ENCODE peak calls at places on chromosomes 12 and 14, in eight cellular contexts. One of them, this sample, is unnamed.

GRCh38 chr14:98957211-98958047 is 314.6 kb downstream of the BCL11B start:
- DNase-seq in PC-3: no peak
- DNase-seq in GM23248: peak; percentile 91
- DNase-seq in neural progenitor cell: no peak
- DNase-seq in MM.1S: no peak
- DNase-seq in hepatocyte: peak; percentile 70
- DNase-seq in HCT116: no peak
- DNase-seq in SK-N-SH: no peak
- DNase-seq in this sample: no peak

GRCh38 chr12:47377414-47378221 is 297.9 kb upstream of the AMIGO2 start:
- DNase-seq in PC-3: peak; percentile 78
- DNase-seq in GM23248: peak; percentile 99
- DNase-seq in neural progenitor cell: no peak
- DNase-seq in MM.1S: no peak
- DNase-seq in hepatocyte: peak; percentile 78
- DNase-seq in HCT116: no peak
- DNase-seq in SK-N-SH: no peak
- DNase-seq in this sample: no peak

GRCh38 chr14:59461891-59462290 is 3.3 kb downstream of the GPR135 start:
- DNase-seq in PC-3: no peak
- DNase-seq in GM23248: no peak
- DNase-seq in neural progenitor cell: no peak
- DNase-seq in MM.1S: no peak
- DNase-seq in hepatocyte: no peak
- DNase-seq in HCT116: no peak
- DNase-seq in SK-N-SH: no peak
- DNase-seq in this sample: no peak

GRCh38 chr12:38175538-38175937 is 141.0 kb upstream of the ALG10B start:
- DNase-seq in PC-3: peak; percentile 73
- DNase-seq in GM23248: no peak
- DNase-seq in neural progenitor cell: no peak
- DNase-seq in MM.1S: no peak
- DNase-seq in hepatocyte: no peak
- DNase-seq in HCT116: no peak
- DNase-seq in SK-N-SH: no peak
- DNase-seq in this sample: no peak

GRCh38 chr12:94244165-94245133 is 96.1 kb downstream of the PLXNC1 start:
- DNase-seq in PC-3: no peak
- DNase-seq in GM23248: no peak
- DNase-seq in neural progenitor cell: no peak
- DNase-seq in MM.1S: no peak
- DNase-seq in hepatocyte: no peak
- DNase-seq in HCT116: no peak
- DNase-seq in SK-N-SH: no peak
- DNase-seq in this sample: no peak

GRCh38 chr14:96094656-96095055 is 55.5 kb downstream of the C14orf132 start:
- DNase-seq in PC-3: no peak
- DNase-seq in GM23248: no peak
- DNase-seq in neural progenitor cell: no peak
- DNase-seq in MM.1S: no peak
- DNase-seq in hepatocyte: no peak
- DNase-seq in HCT116: no peak
- DNase-seq in SK-N-SH: no peak
- DNase-seq in this sample: no peak

GRCh38 chr12:110107369-110108281 is 16.5 kb upstream of the IFT81 start:
- DNase-seq in PC-3: peak; percentile 31
- DNase-seq in GM23248: peak; percentile 93
- DNase-seq in neural progenitor cell: no peak
- DNase-seq in MM.1S: no peak
- DNase-seq in hepatocyte: peak; percentile 46
- DNase-seq in HCT116: no peak
- DNase-seq in SK-N-SH: no peak
- DNase-seq in this sample: no peak

GRCh38 chr14:69675877-69676416 is 64.6 kb downstream of the SUSD6 start:
- DNase-seq in PC-3: no peak
- DNase-seq in GM23248: no peak
- DNase-seq in neural progenitor cell: no peak
- DNase-seq in MM.1S: no peak
- DNase-seq in hepatocyte: no peak
- DNase-seq in HCT116: no peak
- DNase-seq in SK-N-SH: no peak
- DNase-seq in this sample: no peak

GRCh38 chr14:21097616-21098133 is 780 bp downstream of the ZNF219 start:
- DNase-seq in PC-3: no peak
- DNase-seq in GM23248: no peak
- DNase-seq in neural progenitor cell: peak; percentile 85
- DNase-seq in MM.1S: no peak
- DNase-seq in hepatocyte: peak; percentile 65
- DNase-seq in HCT116: no peak
- DNase-seq in SK-N-SH: no peak
- DNase-seq in this sample: peak; percentile 84

GRCh38 chr14:22476005-22476751 is 112.8 kb downstream of the DAD1 start:
- DNase-seq in PC-3: no peak
- DNase-seq in GM23248: no peak
- DNase-seq in neural progenitor cell: no peak
- DNase-seq in MM.1S: no peak
- DNase-seq in hepatocyte: no peak
- DNase-seq in HCT116: no peak
- DNase-seq in SK-N-SH: no peak
- DNase-seq in this sample: peak; percentile 21

GRCh38 chr14:65071544-65071943 is 30.8 kb downstream of the MAX start:
- DNase-seq in PC-3: no peak
- DNase-seq in GM23248: no peak
- DNase-seq in neural progenitor cell: no peak
- DNase-seq in MM.1S: no peak
- DNase-seq in hepatocyte: no peak
- DNase-seq in HCT116: no peak
- DNase-seq in SK-N-SH: no peak
- DNase-seq in this sample: no peak

GRCh38 chr12:46452061-46452615 is 79.6 kb upstream of the SLC38A2 start:
- DNase-seq in PC-3: peak; percentile 63
- DNase-seq in GM23248: peak; percentile 60
- DNase-seq in neural progenitor cell: no peak
- DNase-seq in MM.1S: no peak
- DNase-seq in hepatocyte: no peak
- DNase-seq in HCT116: peak; percentile 73
- DNase-seq in SK-N-SH: no peak
- DNase-seq in this sample: no peak

GRCh38 chr12:91072931-91073330 is 15.1 kb upstream of the KERA start:
- DNase-seq in PC-3: peak; percentile 28
- DNase-seq in GM23248: no peak
- DNase-seq in neural progenitor cell: no peak
- DNase-seq in MM.1S: no peak
- DNase-seq in hepatocyte: no peak
- DNase-seq in HCT116: no peak
- DNase-seq in SK-N-SH: no peak
- DNase-seq in this sample: no peak

GRCh38 chr12:110578522-110579238 is 4.4 kb downstream of the PPTC7 start:
- DNase-seq in PC-3: no peak
- DNase-seq in GM23248: no peak
- DNase-seq in neural progenitor cell: no peak
- DNase-seq in MM.1S: no peak
- DNase-seq in hepatocyte: no peak
- DNase-seq in HCT116: peak; percentile 88
- DNase-seq in SK-N-SH: no peak
- DNase-seq in this sample: no peak

GRCh38 chr12:2341871-2342270 is 289.1 kb downstream of the CACNA1C start:
- DNase-seq in PC-3: peak; percentile 38
- DNase-seq in GM23248: peak; percentile 87
- DNase-seq in neural progenitor cell: no peak
- DNase-seq in MM.1S: no peak
- DNase-seq in hepatocyte: no peak
- DNase-seq in HCT116: no peak
- DNase-seq in SK-N-SH: no peak
- DNase-seq in this sample: no peak

GRCh38 chr14:90677484-90678045 is 138.7 kb downstream of the TTC7B start:
- DNase-seq in PC-3: peak; percentile 79
- DNase-seq in GM23248: peak; percentile 77
- DNase-seq in neural progenitor cell: no peak
- DNase-seq in MM.1S: no peak
- DNase-seq in hepatocyte: peak; percentile 30
- DNase-seq in HCT116: no peak
- DNase-seq in SK-N-SH: no peak
- DNase-seq in this sample: no peak

GRCh38 chr12:131499160-131499863 is 211.6 kb upstream of the SFSWAP start:
- DNase-seq in PC-3: no peak
- DNase-seq in GM23248: peak; percentile 16
- DNase-seq in neural progenitor cell: no peak
- DNase-seq in MM.1S: no peak
- DNase-seq in hepatocyte: peak; percentile 22
- DNase-seq in HCT116: no peak
- DNase-seq in SK-N-SH: no peak
- DNase-seq in this sample: no peak

GRCh38 chr12:23585156-23585781 is 364.2 kb downstream of the SOX5 start:
- DNase-seq in PC-3: no peak
- DNase-seq in GM23248: no peak
- DNase-seq in neural progenitor cell: peak; percentile 6
- DNase-seq in MM.1S: no peak
- DNase-seq in hepatocyte: no peak
- DNase-seq in HCT116: no peak
- DNase-seq in SK-N-SH: no peak
- DNase-seq in this sample: peak; percentile 58

GRCh38 chr14:28666961-28667360 is 99.6 kb upstream of the FOXG1 start:
- DNase-seq in PC-3: peak; percentile 74
- DNase-seq in GM23248: no peak
- DNase-seq in neural progenitor cell: no peak
- DNase-seq in MM.1S: no peak
- DNase-seq in hepatocyte: no peak
- DNase-seq in HCT116: no peak
- DNase-seq in SK-N-SH: no peak
- DNase-seq in this sample: no peak

GRCh38 chr14:34722723-34723545 is 8.5 kb upstream of the CFL2 start:
- DNase-seq in PC-3: peak; percentile 77
- DNase-seq in GM23248: peak; percentile 75
- DNase-seq in neural progenitor cell: peak; percentile 32
- DNase-seq in MM.1S: peak; percentile 23
- DNase-seq in hepatocyte: peak; percentile 53
- DNase-seq in HCT116: peak; percentile 61
- DNase-seq in SK-N-SH: peak; percentile 74
- DNase-seq in this sample: peak; percentile 69

GRCh38 chr12:51840966-51841365 is 7.6 kb downstream of the FIGNL2 start:
- DNase-seq in PC-3: no peak
- DNase-seq in GM23248: no peak
- DNase-seq in neural progenitor cell: no peak
- DNase-seq in MM.1S: no peak
- DNase-seq in hepatocyte: no peak
- DNase-seq in HCT116: no peak
- DNase-seq in SK-N-SH: no peak
- DNase-seq in this sample: no peak
- H3K27me3 ChIP-seq in PC-3: peaks cover 36% of the 10 kb centered on the region
- H3K27me3 ChIP-seq in GM23248: peaks cover 76% of the 10 kb centered on the region
- H3K27me3 ChIP-seq in neural progenitor cell: no peaks in the 10 kb centered on the region
- H3K27me3 ChIP-seq in MM.1S: peaks cover 93% of the 10 kb centered on the region
- H3K27me3 ChIP-seq in hepatocyte: no peaks in the 10 kb centered on the region
- H3K27me3 ChIP-seq in HCT116: peaks cover 2% of the 10 kb centered on the region
- H3K27me3 ChIP-seq in SK-N-SH: peaks cover 15% of the 10 kb centered on the region
- H3K27me3 ChIP-seq in this sample: peaks cover 11% of the 10 kb centered on the region

GRCh38 chr12:112738531-112738930 is 53.0 kb upstream of the RPH3A start:
- DNase-seq in PC-3: peak; percentile 71
- DNase-seq in GM23248: peak; percentile 4
- DNase-seq in neural progenitor cell: no peak
- DNase-seq in MM.1S: no peak
- DNase-seq in hepatocyte: no peak
- DNase-seq in HCT116: no peak
- DNase-seq in SK-N-SH: no peak
- DNase-seq in this sample: no peak
- TF ChIP-seq EZH2phosphoT487 in PC-3: no peak
- TF ChIP-seq EZH2phosphoT487 in GM23248: no peak
- TF ChIP-seq EZH2phosphoT487 in neural progenitor cell: no peak
- TF ChIP-seq EZH2phosphoT487 in MM.1S: no peak
- TF ChIP-seq EZH2phosphoT487 in hepatocyte: no peak
- TF ChIP-seq EZH2phosphoT487 in HCT116: no peak
- TF ChIP-seq EZH2phosphoT487 in SK-N-SH: no peak
- TF ChIP-seq EZH2phosphoT487 in this sample: no peak

DNA sequence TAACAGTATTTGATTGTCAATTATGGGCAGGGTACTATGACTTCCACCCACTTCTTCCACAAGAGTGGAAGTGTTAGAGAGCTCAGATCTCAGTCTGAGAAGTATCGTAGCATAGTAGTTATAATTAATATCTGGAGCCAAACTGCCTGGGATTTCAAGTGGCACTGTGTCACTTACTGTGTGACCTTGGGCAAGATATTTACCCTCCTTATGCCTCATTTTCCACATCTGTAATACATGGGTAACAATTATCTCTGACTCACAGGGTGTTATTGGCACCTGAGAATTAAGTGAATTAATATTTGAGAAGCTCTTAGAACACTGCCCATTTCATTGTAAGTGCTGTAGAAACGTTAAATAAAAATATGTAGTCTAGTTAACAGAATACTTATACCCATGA is 11.5 kb downstream of the RAB21 start:
- DNase-seq in PC-3: no peak
- DNase-seq in GM23248: no peak
- DNase-seq in neural progenitor cell: no peak
- DNase-seq in MM.1S: no peak
- DNase-seq in hepatocyte: no peak
- DNase-seq in HCT116: no peak
- DNase-seq in SK-N-SH: no peak
- DNase-seq in this sample: no peak
- H3K27me3 ChIP-seq in PC-3: no peaks in the 10 kb centered on the region
- H3K27me3 ChIP-seq in GM23248: no peaks in the 10 kb centered on the region
- H3K27me3 ChIP-seq in neural progenitor cell: no peaks in the 10 kb centered on the region
- H3K27me3 ChIP-seq in MM.1S: no peaks in the 10 kb centered on the region
- H3K27me3 ChIP-seq in hepatocyte: no peaks in the 10 kb centered on the region
- H3K27me3 ChIP-seq in HCT116: no peaks in the 10 kb centered on the region
- H3K27me3 ChIP-seq in SK-N-SH: no peaks in the 10 kb centered on the region
- H3K27me3 ChIP-seq in this sample: no peaks in the 10 kb centered on the region

GRCh38 chr14:35963209-35963608 is 137.1 kb downstream of the BRMS1L start:
- DNase-seq in PC-3: peak; percentile 47
- DNase-seq in GM23248: no peak
- DNase-seq in neural progenitor cell: peak; percentile 38
- DNase-seq in MM.1S: no peak
- DNase-seq in hepatocyte: no peak
- DNase-seq in HCT116: peak; percentile 15
- DNase-seq in SK-N-SH: peak; percentile 3
- DNase-seq in this sample: peak; percentile 67
- TF ChIP-seq EZH2phosphoT487 in PC-3: no peak
- TF ChIP-seq EZH2phosphoT487 in GM23248: no peak
- TF ChIP-seq EZH2phosphoT487 in neural progenitor cell: no peak
- TF ChIP-seq EZH2phosphoT487 in MM.1S: no peak
- TF ChIP-seq EZH2phosphoT487 in hepatocyte: no peak
- TF ChIP-seq EZH2phosphoT487 in HCT116: no peak
- TF ChIP-seq EZH2phosphoT487 in SK-N-SH: no peak
- TF ChIP-seq EZH2phosphoT487 in this sample: no peak

GRCh38 chr14:67503331-67503730 is 14.8 kb upstream of the TMEM229B start:
- DNase-seq in PC-3: no peak
- DNase-seq in GM23248: no peak
- DNase-seq in neural progenitor cell: no peak
- DNase-seq in MM.1S: no peak
- DNase-seq in hepatocyte: no peak
- DNase-seq in HCT116: no peak
- DNase-seq in SK-N-SH: no peak
- DNase-seq in this sample: no peak
- H3K27me3 ChIP-seq in PC-3: no peaks in the 10 kb centered on the region
- H3K27me3 ChIP-seq in GM23248: peaks cover 6% of the 10 kb centered on the region
- H3K27me3 ChIP-seq in neural progenitor cell: no peaks in the 10 kb centered on the region
- H3K27me3 ChIP-seq in MM.1S: no peaks in the 10 kb centered on the region
- H3K27me3 ChIP-seq in hepatocyte: no peaks in the 10 kb centered on the region
- H3K27me3 ChIP-seq in HCT116: no peaks in the 10 kb centered on the region
- H3K27me3 ChIP-seq in SK-N-SH: no peaks in the 10 kb centered on the region
- H3K27me3 ChIP-seq in this sample: no peaks in the 10 kb centered on the region